ENCODE peak calls at places on chromosomes 16 and 17, in nine cellular contexts. M is heart left ventricle; J is glomerular endothelial cell; K is colonic mucosa; F is amniotic stem cell; Z is epithelial cell of prostate; Q is stimulated activated CD4-positive, alpha-beta T cell treated with anti-CD3 and anti-CD28 coated beads, TNF-alpha, amount 100 ng/mL, for 24 hours; G is ELR; O is A549. A is an unnamed sample.
A peak's percentile ranks its signal among the peaks of the same experiment; 100 is the strongest.

GRCh38 chr17:58153046-58153445 is 4.9 kb downstream of the OR4D1 start:
- DNase-seq in M (peak; percentile 49), J (no peak), Z (no peak), Q (no peak), F (no peak), K (no peak), G (no peak), O (no peak), A (no peak)

GRCh38 chr17:79942011-79942405 is 93.7 kb downstream of the TBC1D16 start:
- DNase-seq in J (no peak), K (no peak), O (no peak), Q (no peak), Z (no peak), F (no peak), G (no peak), M (peak; percentile 21), A (no peak)

GRCh38 chr16:89507834-89508590 is at the start of gene SPG7:
- DNase-seq in F (peak; percentile 43), K (peak; percentile 84), M (peak; percentile 88), Z (no peak), G (peak; percentile 89), Q (peak; percentile 82), J (no peak), O (peak; percentile 88), A (peak; percentile 75)

GRCh38 chr17:45852535-45853297 is 8.0 kb downstream of the SPPL2C start:
- DNase-seq in Z (no peak), F (peak; percentile 11), Q (peak; percentile 31), O (peak; percentile 70), K (peak; percentile 67), M (no peak), G (peak; percentile 75), J (peak; percentile 14), A (peak; percentile 13)

GRCh38 chr17:17767497-17768286 is 69.1 kb downstream of the SREBF1 start:
- DNase-seq in F (no peak), Z (no peak), G (no peak), Q (no peak), M (no peak), K (no peak), J (no peak), O (no peak), A (no peak)

GRCh38 chr17:2707721-2708584 is 3.6 kb downstream of the CLUH start:
- DNase-seq in G (peak; percentile 47), K (no peak), Z (no peak), O (peak; percentile 61), M (peak; percentile 92), F (no peak), J (no peak), Q (no peak), A (no peak)

GRCh38 chr16:35182043-35182677 is 1722.7 kb downstream of the TP53TG3F start:
- DNase-seq in Q (no peak), F (no peak), J (no peak), Z (no peak), K (no peak), O (no peak), G (no peak), M (no peak), A (no peak)

GRCh38 chr17:77155125-77155524 is 14.4 kb downstream of the SEC14L1 start:
- DNase-seq in K (no peak), Q (no peak), M (no peak), G (no peak), J (no peak), F (no peak), O (no peak), Z (no peak), A (no peak)

GRCh38 chr17:27855454-27855853 is 37.7 kb downstream of the LYRM9 start:
- DNase-seq in K (no peak), Z (no peak), F (no peak), O (no peak), J (no peak), Q (no peak), G (no peak), M (no peak), A (no peak)

GRCh38 chr16:76201385-76201784 is 75.8 kb upstream of the CNTNAP4 start:
- DNase-seq in K (no peak), F (no peak), Q (no peak), Z (no peak), J (no peak), G (no peak), M (no peak), O (no peak), A (no peak)

GRCh38 chr17:57600092-57600491 is 145.0 kb downstream of the CCDC182 start:
- DNase-seq in Z (no peak), O (no peak), G (no peak), M (no peak), F (no peak), J (no peak), K (no peak), Q (no peak), A (no peak)

GRCh38 chr16:89860747-89861304 is 12.6 kb upstream of the TCF25 start:
- DNase-seq in G (peak; percentile 69), K (peak; percentile 65), Z (no peak), Q (peak; percentile 61), F (no peak), O (peak; percentile 58), J (no peak), M (peak; percentile 54), A (peak; percentile 30)

GRCh38 chr16:84378099-84378498 is 9.8 kb downstream of the ATP2C2 start:
- DNase-seq in F (no peak), O (no peak), K (no peak), Q (no peak), Z (no peak), J (no peak), G (no peak), M (no peak), A (no peak)

A was measured in T1000.